ENCODE peak calls at places on chromosomes 4 and X, in five cellular contexts. I is dorsolateral prefrontal cortex; A is left colon; B is CD4-positive, CD25-positive, alpha-beta regulatory T cell; L is M059J. M is an unnamed sample.

GRCh38 chrX:78199851-78200250 is 60.4 kb upstream of the TAF9B start:
- DNase-seq in I (no peak), A (no peak), B (peak; percentile 28), L (peak; percentile 37), M (no peak)

GRCh38 chr4:7166981-7167700 is 25.2 kb upstream of the SORCS2 start:
- DNase-seq in I (no peak), A (peak; percentile 40), B (no peak), L (no peak), M (no peak)

GRCh38 chr4:52371861-52372260 is 287.2 kb downstream of the USP46 start:
- DNase-seq in I (no peak), A (no peak), B (no peak), L (no peak), M (no peak)

GRCh38 chrX:71604796-71605568 is 13.3 kb downstream of the CXCR3 start:
- DNase-seq in I (no peak), A (no peak), B (no peak), L (no peak), M (no peak)

GRCh38 chrX:82081027-82081426 is 879.1 kb downstream of the SH3BGRL start:
- DNase-seq in I (no peak), A (no peak), B (no peak), L (no peak), M (no peak)

GRCh38 chr4:2290974-2291704 is 29.2 kb upstream of the MXD4 start:
- DNase-seq in I (peak; percentile 35), A (no peak), B (peak; percentile 80), L (no peak), M (peak; percentile 88)

GRCh38 chr4:128247906-128248305 is 39.7 kb downstream of the PGRMC2 start:
- DNase-seq in I (no peak), A (no peak), B (no peak), L (no peak), M (no peak)

GRCh38 chr4:119490335-119490734 is 138.3 kb downstream of the PDE5A start:
- DNase-seq in I (no peak), A (no peak), B (no peak), L (peak; percentile 31), M (no peak)

GRCh38 chr4:159016527-159017137 is 86.2 kb upstream of the RAPGEF2 start:
- DNase-seq in I (no peak), A (no peak), B (no peak), L (no peak), M (no peak)

GRCh38 chr4:53421791-53422190 is 44.4 kb downstream of the FIP1L1 start:
- DNase-seq in I (no peak), A (no peak), B (no peak), L (no peak), M (no peak)

GRCh38 chr4:44160776-44161377 is 287.7 kb downstream of the KCTD8 start:
- DNase-seq in I (no peak), A (no peak), B (no peak), L (no peak), M (no peak)

GRCh38 chrX:134294548-134294947 is 57.6 kb downstream of the CCDC160 start:
- DNase-seq in I (no peak), A (no peak), B (no peak), L (peak; percentile 4), M (no peak)